ENCODE peak calls at places on chromosomes 7 and 10, in six cellular contexts. Y is HCT116, S is Karpas-422, X is GM23248, C is PC-3, G is SK-N-SH. E is an unnamed sample.

GRCh38 chr10:13860886-13861285 is 274.1 kb downstream of the PRPF18 start:
- DNase-seq in G (no peak), X (no peak), Y (no peak), C (no peak), S (no peak), E (no peak)

GRCh38 chr10:15120523-15120922 is 23.4 kb downstream of the RPP38 start:
- DNase-seq in S (no peak), X (peak; percentile 81), G (no peak), Y (no peak), C (peak; percentile 71), E (no peak)

GRCh38 chr10:71729023-71729649 is 9.6 kb upstream of the C10orf105 start:
- DNase-seq in X (no peak), Y (no peak), G (peak; percentile 79), C (peak; percentile 69), S (peak; percentile 56), E (no peak)

GRCh38 chr7:155219947-155220769 is 77.5 kb upstream of the INSIG1 start:
- DNase-seq in C (no peak), X (peak; percentile 65), Y (no peak), S (no peak), G (peak; percentile 68), E (no peak)

GRCh38 chr10:77857272-77857671 is 69.3 kb downstream of the DLG5 start:
- DNase-seq in G (no peak), X (no peak), S (no peak), Y (no peak), C (peak; percentile 70), E (no peak)

GRCh38 chr7:44073664-44074348 is 8.4 kb upstream of the PGAM2 start:
- DNase-seq in G (no peak), S (peak; percentile 77), X (peak; percentile 86), C (peak; percentile 87), Y (no peak), E (no peak)

GRCh38 chr7:151068069-151068773 is 8.8 kb downstream of the SLC4A2 start:
- DNase-seq in X (no peak), Y (no peak), G (no peak), S (no peak), C (no peak), E (no peak)

GRCh38 chr10:79179404-79180309 is 110.9 kb downstream of the ZMIZ1 start:
- DNase-seq in G (peak; percentile 92), Y (no peak), S (no peak), X (peak; percentile 53), C (no peak), E (no peak)

GRCh38 chr10:102945449-102945848 is 27.4 kb downstream of the CNNM2 start:
- DNase-seq in S (no peak), G (no peak), C (no peak), Y (no peak), X (no peak), E (no peak)

GRCh38 chr10:519055-519715 is 170.3 kb downstream of the DIP2C start:
- DNase-seq in C (no peak), S (no peak), X (no peak), G (no peak), Y (no peak), E (no peak)

GRCh38 chr7:2500701-2501100 is 18.9 kb upstream of the LFNG start:
- DNase-seq in Y (no peak), S (no peak), X (no peak), G (no peak), C (no peak), E (no peak)

GRCh38 chr7:70417061-70417655 is 714.8 kb upstream of the GALNT17 start:
- DNase-seq in G (peak; percentile 41), X (peak; percentile 15), C (no peak), S (peak; percentile 86), Y (no peak), E (no peak)

GRCh38 chr10:115095758-115096157 is 2.6 kb downstream of the ATRNL1 start:
- DNase-seq in C (no peak), Y (no peak), G (no peak), X (no peak), S (no peak), E (no peak)

GRCh38 chr7:107233174-107233573 is 64.4 kb downstream of the HBP1 start:
- DNase-seq in X (no peak), Y (no peak), S (no peak), G (no peak), C (no peak), E (no peak)
- H3K27ac ChIP-seq in X (no peak overlapping the region), Y (no peak overlapping the region), S (no peak overlapping the region), G (no peak overlapping the region), C (peak overlapping the region; percentile 70), E (no peak overlapping the region)

DNA sequence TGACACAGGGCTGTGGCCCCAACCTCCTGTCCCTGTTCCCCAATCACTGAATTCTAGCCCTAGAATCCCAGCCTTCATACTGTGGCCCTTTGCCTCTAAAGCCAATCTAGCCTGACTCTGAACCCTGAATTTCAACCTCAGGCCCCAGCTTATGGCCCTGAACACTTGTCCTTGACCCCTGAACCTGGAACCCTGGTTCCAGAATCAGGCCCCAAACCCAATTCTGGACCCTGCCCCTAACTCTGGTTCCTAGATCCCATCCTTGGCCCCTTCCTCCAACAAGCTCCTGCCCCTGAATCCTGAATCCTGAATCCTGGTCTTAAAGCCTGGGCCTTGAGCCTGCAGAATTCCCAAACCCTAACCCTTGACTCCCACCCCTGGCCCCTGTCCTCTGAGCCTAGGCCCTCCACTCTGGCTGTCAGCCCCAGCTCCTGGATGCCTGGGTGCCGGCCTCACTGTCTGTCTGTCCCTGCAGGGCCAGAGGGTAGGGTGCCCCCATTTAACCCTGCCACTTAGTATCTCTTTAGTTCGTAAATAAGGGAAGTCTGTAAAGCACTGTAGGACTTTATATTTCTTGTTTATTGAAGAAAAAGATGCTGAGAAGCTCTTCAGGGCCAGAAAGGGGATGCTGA is 1.3 kb downstream of the INPP5A start:
- DNase-seq in G (peak; percentile 9), X (no peak), C (no peak), S (peak; percentile 55), Y (no peak), E (no peak)
- H3K9ac ChIP-seq in G (peak overlapping the region; percentile 85), X (peak overlapping the region; percentile 92), C (peak overlapping the region; percentile 76), S (peak overlapping the region; percentile 63), Y (peak overlapping the region; percentile 70), E (no peak overlapping the region)

GRCh38 chr10:74186678-74187077 is 35.7 kb downstream of the ADK start:
- DNase-seq in G (no peak), X (peak; percentile 23), S (no peak), Y (no peak), C (peak; percentile 83), E (no peak)

GRCh38 chr10:74187237-74187636 is 36.2 kb downstream of the ADK start:
- DNase-seq in S (no peak), Y (no peak), G (no peak), C (no peak), X (no peak), E (no peak)

GRCh38 chr10:74194545-74194944 is 43.5 kb downstream of the ADK start:
- DNase-seq in S (no peak), Y (no peak), G (no peak), C (peak; percentile 90), X (peak; percentile 69), E (no peak)

GRCh38 chr10:74190494-74190893 is 39.5 kb downstream of the ADK start:
- DNase-seq in C (peak; percentile 81), G (no peak), S (no peak), X (peak; percentile 39), Y (no peak), E (no peak)

GRCh38 chr10:74189999-74190421 is 39.0 kb downstream of the ADK start:
- DNase-seq in Y (peak; percentile 72), G (no peak), X (peak; percentile 94), S (peak; percentile 85), C (peak; percentile 100), E (peak; percentile 58)
- H3K9me2 ChIP-seq in Y (no peaks in the 10 kb centered on the region), G (no peaks in the 10 kb centered on the region), X (no peaks in the 10 kb centered on the region), S (no peaks in the 10 kb centered on the region), C (no peaks in the 10 kb centered on the region), E (no peaks in the 10 kb centered on the region)

GRCh38 chr7:47490501-47491265 is 91.2 kb downstream of the TNS3 start:
- DNase-seq in Y (no peak), C (no peak), S (no peak), X (no peak), G (no peak), E (no peak)
- H3K27ac ChIP-seq in Y (no peak overlapping the region), C (no peak overlapping the region), S (no peak overlapping the region), X (no peak overlapping the region), G (no peak overlapping the region), E (no peak overlapping the region)

GRCh38 chr10:110859206-110859946 is 12.4 kb upstream of the PDCD4 start:
- DNase-seq in G (no peak), X (peak; percentile 14), S (no peak), C (no peak), Y (no peak), E (no peak)

GRCh38 chr10:110860576-110861241 is 11.0 kb upstream of the PDCD4 start:
- DNase-seq in C (no peak), S (no peak), Y (no peak), X (no peak), G (no peak), E (peak; percentile 88)

GRCh38 chr10:110858297-110858934 is 13.3 kb upstream of the PDCD4 start:
- DNase-seq in G (no peak), S (no peak), Y (no peak), C (no peak), X (no peak), E (peak; percentile 55)

GRCh38 chr10:110859947-110860376 is 11.8 kb upstream of the PDCD4 start:
- DNase-seq in S (no peak), C (no peak), G (no peak), X (peak; percentile 84), Y (no peak), E (peak; percentile 35)

DNA sequence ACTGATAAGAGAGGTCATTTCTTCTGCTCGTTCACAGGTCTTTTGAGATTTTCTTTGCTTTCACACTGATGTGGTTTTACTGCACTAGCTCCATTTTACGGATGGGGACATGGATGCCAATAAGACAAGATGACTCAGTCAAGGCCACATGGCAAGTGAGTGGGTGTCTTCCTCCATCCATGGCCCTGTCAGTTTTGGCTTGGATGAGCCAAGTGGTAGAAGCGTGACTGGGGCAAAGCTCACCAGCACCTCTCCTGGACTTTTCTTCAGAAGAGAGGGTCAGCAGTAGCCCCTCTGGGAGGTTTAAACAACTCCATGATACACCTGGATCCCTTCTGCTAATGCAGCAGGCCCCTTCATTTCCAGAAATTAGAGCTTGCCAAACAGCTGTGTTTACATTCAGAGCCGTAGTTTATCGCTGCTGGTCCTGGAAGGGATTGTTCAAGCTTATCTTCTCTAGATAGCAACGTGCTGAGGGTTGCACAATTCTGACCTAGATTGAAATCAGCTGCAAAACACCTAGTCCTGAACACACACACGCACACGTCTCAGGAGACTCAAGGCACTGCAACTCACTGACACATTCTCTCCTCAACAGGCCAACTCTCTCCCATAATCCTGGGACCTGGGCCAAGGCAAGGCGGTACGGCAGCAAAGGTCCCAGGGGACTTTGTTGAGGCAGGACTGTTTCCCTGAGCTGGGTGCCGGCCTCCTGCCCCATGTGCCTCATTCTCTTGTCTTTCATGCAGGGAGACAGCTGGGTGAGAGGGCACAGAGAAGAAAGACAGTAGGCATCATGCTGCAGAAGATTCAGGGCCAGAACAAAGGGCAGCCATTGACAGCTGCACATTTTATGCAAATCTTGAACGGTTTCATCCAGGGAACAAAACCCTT is 14.2 kb upstream of the PDCD4 start:
- DNase-seq in C (no peak), G (no peak), X (peak; percentile 33), S (peak; percentile 65), Y (no peak), E (peak; percentile 57)
- H3K9ac ChIP-seq in C (no peak overlapping the region), G (no peak overlapping the region), X (no peak overlapping the region), S (no peak overlapping the region), Y (no peak overlapping the region), E (peak overlapping the region; percentile 16)

GRCh38 chr7:54712777-54713176 is 46.2 kb downstream of the SEC61G start:
- DNase-seq in C (no peak), Y (no peak), X (no peak), G (no peak), S (no peak), E (no peak)
- H3K9me2 ChIP-seq in C (no peaks in the 10 kb centered on the region), Y (no peaks in the 10 kb centered on the region), X (no peaks in the 10 kb centered on the region), G (no peaks in the 10 kb centered on the region), S (no peaks in the 10 kb centered on the region), E (no peaks in the 10 kb centered on the region)

GRCh38 chr10:88028072-88028471 is 164.6 kb downstream of the PTEN start:
- DNase-seq in Y (no peak), G (no peak), X (no peak), S (no peak), C (no peak), E (no peak)
- H3K27ac ChIP-seq in Y (no peak overlapping the region), G (no peak overlapping the region), X (no peak overlapping the region), S (peak overlapping the region; percentile 95), C (no peak overlapping the region), E (no peak overlapping the region)

E was measured in MM.1S.